ENCODE peak calls at places on chromosomes 3 and 15, in four cellular contexts. One of them, this sample, is unnamed.

GRCh38 chr15:47196057-47196456 is 521.2 kb upstream of the SEMA6D start:
- DNase-seq in Panc1: peak; percentile 53
- DNase-seq in left ventricle myocardium inferior: peak; percentile 67
- DNase-seq in A549: peak; percentile 66
- DNase-seq in this sample: peak; percentile 59

GRCh38 chr3:139280027-139280671 is 63.7 kb upstream of the MRPS22 start:
- DNase-seq in Panc1: no peak
- DNase-seq in left ventricle myocardium inferior: no peak
- DNase-seq in A549: no peak
- DNase-seq in this sample: no peak

GRCh38 chr3:61875488-61875887 is 314.1 kb downstream of the PTPRG start:
- DNase-seq in Panc1: no peak
- DNase-seq in left ventricle myocardium inferior: no peak
- DNase-seq in A549: no peak
- DNase-seq in this sample: no peak

GRCh38 chr3:152183473-152183872 is 85.3 kb upstream of the MBNL1 start:
- DNase-seq in Panc1: no peak
- DNase-seq in left ventricle myocardium inferior: peak; percentile 39
- DNase-seq in A549: peak; percentile 62
- DNase-seq in this sample: no peak

GRCh38 chr15:101773496-101774100 is 29.7 kb upstream of the OR4F6 start:
- DNase-seq in Panc1: no peak
- DNase-seq in left ventricle myocardium inferior: no peak
- DNase-seq in A549: peak; percentile 18
- DNase-seq in this sample: no peak

GRCh38 chr15:74006774-74007639 is 12.5 kb downstream of the PML start:
- DNase-seq in Panc1: no peak
- DNase-seq in left ventricle myocardium inferior: no peak
- DNase-seq in A549: no peak
- DNase-seq in this sample: no peak

GRCh38 chr3:13092621-13093339 is 19.6 kb upstream of the IQSEC1 start:
- DNase-seq in Panc1: no peak
- DNase-seq in left ventricle myocardium inferior: peak; percentile 74
- DNase-seq in A549: no peak
- DNase-seq in this sample: no peak

GRCh38 chr3:63966871-63967270 is 54.7 kb upstream of the SCAANT1 start:
- DNase-seq in Panc1: no peak
- DNase-seq in left ventricle myocardium inferior: no peak
- DNase-seq in A549: no peak
- DNase-seq in this sample: no peak

GRCh38 chr15:98620020-98620419 is 28.3 kb upstream of the IGF1R start:
- DNase-seq in Panc1: no peak
- DNase-seq in left ventricle myocardium inferior: no peak
- DNase-seq in A549: no peak
- DNase-seq in this sample: no peak

GRCh38 chr3:120555661-120556509 is 40.3 kb upstream of the NDUFB4 start:
- DNase-seq in Panc1: no peak
- DNase-seq in left ventricle myocardium inferior: peak; percentile 49
- DNase-seq in A549: no peak
- DNase-seq in this sample: no peak

GRCh38 chr3:128505771-128506170 is 12.8 kb upstream of the GATA2 start:
- DNase-seq in Panc1: no peak
- DNase-seq in left ventricle myocardium inferior: no peak
- DNase-seq in A549: peak; percentile 31
- DNase-seq in this sample: no peak

GRCh38 chr3:2837233-2837632 is 272.9 kb downstream of the IL5RA start:
- DNase-seq in Panc1: no peak
- DNase-seq in left ventricle myocardium inferior: no peak
- DNase-seq in A549: no peak
- DNase-seq in this sample: no peak

GRCh38 chr3:42503957-42504333 is 1.5 kb downstream of the VIPR1 start:
- DNase-seq in Panc1: no peak
- DNase-seq in left ventricle myocardium inferior: no peak
- DNase-seq in A549: no peak
- DNase-seq in this sample: no peak

GRCh38 chr3:126549861-126550487 is 8.8 kb downstream of the C3orf22 start:
- DNase-seq in Panc1: no peak
- DNase-seq in left ventricle myocardium inferior: no peak
- DNase-seq in A549: no peak
- DNase-seq in this sample: no peak

GRCh38 chr3:89405145-89405544 is 297.7 kb downstream of the EPHA3 start:
- DNase-seq in Panc1: no peak
- DNase-seq in left ventricle myocardium inferior: no peak
- DNase-seq in A549: no peak
- DNase-seq in this sample: no peak

GRCh38 chr15:79329186-79329611 is 18.3 kb downstream of the TMED3 start:
- DNase-seq in Panc1: no peak
- DNase-seq in left ventricle myocardium inferior: no peak
- DNase-seq in A549: peak; percentile 57
- DNase-seq in this sample: peak; percentile 39

GRCh38 chr3:66211779-66212178 is 9.0 kb upstream of the SLC25A26 start:
- DNase-seq in Panc1: no peak
- DNase-seq in left ventricle myocardium inferior: no peak
- DNase-seq in A549: no peak
- DNase-seq in this sample: no peak

GRCh38 chr15:100373037-100373896 is 31.5 kb upstream of the ADAMTS17 start:
- DNase-seq in Panc1: no peak
- DNase-seq in left ventricle myocardium inferior: no peak
- DNase-seq in A549: no peak
- DNase-seq in this sample: no peak

GRCh38 chr3:81789686-81790085 is 28.2 kb upstream of the GBE1 start:
- DNase-seq in Panc1: no peak
- DNase-seq in left ventricle myocardium inferior: no peak
- DNase-seq in A549: no peak
- DNase-seq in this sample: no peak

GRCh38 chr15:52678036-52678467 is 1.1 kb downstream of the ATOSA start:
- DNase-seq in Panc1: peak; percentile 60
- DNase-seq in left ventricle myocardium inferior: peak; percentile 57
- DNase-seq in A549: peak; percentile 67
- DNase-seq in this sample: no peak

GRCh38 chr3:10551821-10552630 is 46.6 kb upstream of the ATP2B2 start:
- DNase-seq in Panc1: no peak
- DNase-seq in left ventricle myocardium inferior: no peak
- DNase-seq in A549: no peak
- DNase-seq in this sample: no peak

GRCh38 chr15:99098426-99098825 is 6.5 kb upstream of the SYNM start:
- DNase-seq in Panc1: no peak
- DNase-seq in left ventricle myocardium inferior: no peak
- DNase-seq in A549: no peak
- DNase-seq in this sample: no peak

GRCh38 chr15:44719293-44719999 is 8.1 kb downstream of the B2M start:
- DNase-seq in Panc1: no peak
- DNase-seq in left ventricle myocardium inferior: no peak
- DNase-seq in A549: no peak
- DNase-seq in this sample: no peak

GRCh38 chr3:113436794-113437193 is 4.5 kb downstream of the CFAP44 start:
- DNase-seq in Panc1: no peak
- DNase-seq in left ventricle myocardium inferior: no peak
- DNase-seq in A549: no peak
- DNase-seq in this sample: peak; percentile 26

GRCh38 chr3:15452961-15453360 is 25.6 kb downstream of the EAF1 start:
- DNase-seq in Panc1: no peak
- DNase-seq in left ventricle myocardium inferior: no peak
- DNase-seq in A549: no peak
- DNase-seq in this sample: no peak

GRCh38 chr3:153927107-153927506 is 194.1 kb upstream of the ARHGEF26 start:
- DNase-seq in Panc1: no peak
- DNase-seq in left ventricle myocardium inferior: no peak
- DNase-seq in A549: peak; percentile 29
- DNase-seq in this sample: no peak

GRCh38 chr15:71515375-71516186 is 294.8 kb upstream of the NR2E3 start:
- DNase-seq in Panc1: no peak
- DNase-seq in left ventricle myocardium inferior: no peak
- DNase-seq in A549: peak; percentile 25
- DNase-seq in this sample: no peak

GRCh38 chr3:131403216-131403895 is 21.8 kb downstream of the NUDT16 start:
- DNase-seq in Panc1: no peak
- DNase-seq in left ventricle myocardium inferior: no peak
- DNase-seq in A549: no peak
- DNase-seq in this sample: no peak

GRCh38 chr3:126036056-126036549 is 47.8 kb downstream of the SLC41A3 start:
- DNase-seq in Panc1: no peak
- DNase-seq in left ventricle myocardium inferior: no peak
- DNase-seq in A549: no peak
- DNase-seq in this sample: no peak

GRCh38 chr3:33883538-33884203 is 85.2 kb downstream of the PDCD6IP start:
- DNase-seq in Panc1: peak; percentile 17
- DNase-seq in left ventricle myocardium inferior: no peak
- DNase-seq in A549: peak; percentile 33
- DNase-seq in this sample: no peak

GRCh38 chr15:92617197-92618037 is 38.2 kb downstream of the FAM174B start:
- DNase-seq in Panc1: no peak
- DNase-seq in left ventricle myocardium inferior: peak; percentile 74
- DNase-seq in A549: peak; percentile 72
- DNase-seq in this sample: no peak

DNA sequence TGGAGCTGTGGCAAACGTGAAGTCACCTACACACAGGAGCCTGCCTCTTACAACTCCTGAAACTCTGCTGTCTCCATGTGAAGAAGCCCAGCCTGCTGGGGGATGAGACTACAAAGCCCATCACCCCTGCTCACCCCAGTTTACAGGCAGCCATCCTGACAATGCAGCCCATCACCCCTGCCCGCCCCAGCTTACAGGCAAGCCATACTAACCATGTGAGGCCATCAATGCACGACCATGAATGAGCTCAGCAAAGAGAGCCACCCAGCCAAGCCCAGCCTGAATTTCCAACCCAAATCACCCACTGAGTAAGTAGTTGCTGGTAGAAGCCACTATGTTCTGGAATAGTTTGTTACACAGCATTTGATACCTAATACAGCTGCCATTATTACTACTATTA is 185.4 kb upstream of the NSMCE3 start:
- DNase-seq in Panc1: no peak
- DNase-seq in left ventricle myocardium inferior: no peak
- DNase-seq in A549: no peak
- DNase-seq in this sample: no peak
- H3K27ac ChIP-seq in Panc1: no peak overlapping the region
- H3K27ac ChIP-seq in left ventricle myocardium inferior: no peak overlapping the region
- H3K27ac ChIP-seq in A549: no peak overlapping the region
- H3K27ac ChIP-seq in this sample: no peak overlapping the region

GRCh38 chr15:33126559-33127290 is 67.8 kb downstream of the FMN1 start:
- DNase-seq in Panc1: peak; percentile 45
- DNase-seq in left ventricle myocardium inferior: peak; percentile 71
- DNase-seq in A549: peak; percentile 70
- DNase-seq in this sample: peak; percentile 72
- H3K27ac ChIP-seq in Panc1: peak overlapping the region; percentile 55
- H3K27ac ChIP-seq in left ventricle myocardium inferior: no peak overlapping the region
- H3K27ac ChIP-seq in A549: no peak overlapping the region
- H3K27ac ChIP-seq in this sample: peak overlapping the region; percentile 41

DNA sequence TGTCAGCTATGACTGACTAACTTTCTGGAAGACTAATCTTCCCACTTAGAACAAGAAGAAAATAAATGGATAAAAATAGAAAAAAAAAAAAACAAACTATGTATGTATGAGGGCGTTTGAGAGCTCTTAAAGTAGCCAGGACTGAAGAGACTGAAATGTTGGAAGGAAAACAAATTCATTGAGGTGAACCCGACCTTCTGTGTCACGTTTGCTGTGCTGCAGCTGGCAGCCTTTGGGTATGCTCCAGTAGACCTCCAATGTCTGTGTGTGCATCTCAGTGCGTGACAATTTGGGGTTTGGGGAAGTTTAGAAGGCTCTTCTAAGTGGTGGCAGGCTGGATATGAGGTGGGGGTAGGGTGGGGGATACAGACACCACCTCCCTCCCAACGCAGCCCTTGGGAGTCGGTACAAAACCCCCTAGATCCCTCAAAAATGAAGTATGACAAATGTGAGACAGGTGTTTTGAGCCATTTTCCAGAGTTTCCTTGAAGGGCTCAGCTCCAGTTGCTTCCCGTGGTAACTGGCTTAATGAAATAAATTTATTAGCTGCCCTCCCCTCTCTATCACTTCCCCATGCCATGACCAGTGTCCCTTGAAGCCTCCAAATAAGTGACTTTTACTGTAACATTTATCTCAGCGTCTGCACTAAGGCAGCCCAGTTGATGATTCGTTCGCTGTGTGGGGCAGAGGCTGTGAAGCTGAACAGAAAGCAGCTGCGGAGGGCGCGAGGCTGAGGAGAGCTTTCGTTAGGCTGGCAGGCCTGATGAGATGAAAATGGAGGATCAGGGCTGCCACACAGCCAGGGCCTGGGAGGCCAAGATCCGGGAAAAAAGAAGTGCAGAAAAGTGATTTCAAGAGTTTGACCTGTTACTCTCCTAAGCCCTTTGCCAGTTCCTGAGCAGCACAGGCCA is 34.9 kb upstream of the GABRB3 start:
- DNase-seq in Panc1: no peak
- DNase-seq in left ventricle myocardium inferior: no peak
- DNase-seq in A549: no peak
- DNase-seq in this sample: no peak
- H3K27ac ChIP-seq in Panc1: no peak overlapping the region
- H3K27ac ChIP-seq in left ventricle myocardium inferior: peak overlapping the region; percentile 22
- H3K27ac ChIP-seq in A549: no peak overlapping the region
- H3K27ac ChIP-seq in this sample: no peak overlapping the region

GRCh38 chr15:39363761-39364586 is 216.9 kb upstream of the THBS1 start:
- DNase-seq in Panc1: no peak
- DNase-seq in left ventricle myocardium inferior: no peak
- DNase-seq in A549: no peak
- DNase-seq in this sample: no peak
- H3K27ac ChIP-seq in Panc1: no peak overlapping the region
- H3K27ac ChIP-seq in left ventricle myocardium inferior: no peak overlapping the region
- H3K27ac ChIP-seq in A549: peak overlapping the region; percentile 49
- H3K27ac ChIP-seq in this sample: no peak overlapping the region

DNA sequence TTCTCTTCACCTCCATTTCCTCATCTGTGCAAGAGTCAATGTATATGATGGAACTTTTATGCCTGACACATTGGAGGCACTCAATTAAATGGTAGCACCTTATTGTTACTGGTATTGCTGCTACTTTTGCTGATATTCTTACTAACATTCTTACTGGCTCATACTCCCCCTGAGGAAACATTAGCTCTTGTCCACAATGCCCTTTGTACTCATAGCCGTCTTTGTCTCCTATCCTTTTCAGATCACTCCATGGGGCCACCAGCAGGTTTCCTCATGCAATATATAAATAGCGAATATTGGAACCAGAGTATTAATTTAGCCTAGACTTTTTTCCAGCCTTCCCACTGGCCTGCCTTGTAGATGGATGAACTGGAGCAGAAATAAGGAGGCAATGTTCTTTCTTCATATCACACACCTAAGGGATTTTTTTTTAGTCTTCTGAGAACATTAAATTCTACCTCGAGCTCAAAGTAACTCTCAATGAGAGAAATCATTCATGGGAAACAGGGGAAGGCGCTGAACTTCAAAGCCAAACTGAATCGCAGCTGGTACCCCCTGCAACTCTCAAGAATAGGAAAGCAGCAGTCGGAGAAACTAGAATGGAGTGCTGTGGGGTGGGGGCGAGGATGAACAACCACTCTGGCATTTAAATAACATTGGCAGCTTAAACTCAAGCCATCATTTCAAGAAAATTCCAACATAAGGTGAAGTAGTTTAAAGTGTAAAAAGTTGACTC is 300.4 kb downstream of the TAFA4 start:
- DNase-seq in Panc1: no peak
- DNase-seq in left ventricle myocardium inferior: no peak
- DNase-seq in A549: no peak
- DNase-seq in this sample: no peak
- H3K27ac ChIP-seq in Panc1: no peak overlapping the region
- H3K27ac ChIP-seq in left ventricle myocardium inferior: no peak overlapping the region
- H3K27ac ChIP-seq in A549: no peak overlapping the region
- H3K27ac ChIP-seq in this sample: no peak overlapping the region

This sample was measured in epithelial cell of prostate.